ENCODE peak calls at places on chromosome 12, in eight cellular contexts. One of them, this sample, is unnamed.

GRCh38 chr12:21111733-21112132 is 19.3 kb upstream of the SLCO1B1 start:
- DNase-seq in sigmoid colon: no peak
- DNase-seq in iPS-NIHi11: no peak
- DNase-seq in activated CD4-positive, CD25-positive, alpha-beta regulatory T cell: no peak
- DNase-seq in activated naive CD4-positive, alpha-beta T cell: no peak
- DNase-seq in lung microvascular endothelial cell: no peak
- DNase-seq in PC-3: no peak
- DNase-seq in heart right ventricle: no peak
- DNase-seq in this sample: no peak

GRCh38 chr12:8609061-8609570 is 3.5 kb downstream of the AICDA start:
- DNase-seq in sigmoid colon: no peak
- DNase-seq in iPS-NIHi11: peak; percentile 66
- DNase-seq in activated CD4-positive, CD25-positive, alpha-beta regulatory T cell: no peak
- DNase-seq in activated naive CD4-positive, alpha-beta T cell: no peak
- DNase-seq in lung microvascular endothelial cell: peak; percentile 61
- DNase-seq in PC-3: peak; percentile 44
- DNase-seq in heart right ventricle: no peak
- DNase-seq in this sample: no peak

GRCh38 chr12:14479004-14479403 is 88.7 kb downstream of the PLBD1 start:
- DNase-seq in sigmoid colon: no peak
- DNase-seq in iPS-NIHi11: no peak
- DNase-seq in activated CD4-positive, CD25-positive, alpha-beta regulatory T cell: no peak
- DNase-seq in activated naive CD4-positive, alpha-beta T cell: no peak
- DNase-seq in lung microvascular endothelial cell: no peak
- DNase-seq in PC-3: no peak
- DNase-seq in heart right ventricle: no peak
- DNase-seq in this sample: no peak

GRCh38 chr12:29660847-29661246 is 122.9 kb downstream of the TMTC1 start:
- DNase-seq in sigmoid colon: no peak
- DNase-seq in iPS-NIHi11: no peak
- DNase-seq in activated CD4-positive, CD25-positive, alpha-beta regulatory T cell: no peak
- DNase-seq in activated naive CD4-positive, alpha-beta T cell: no peak
- DNase-seq in lung microvascular endothelial cell: no peak
- DNase-seq in PC-3: no peak
- DNase-seq in heart right ventricle: no peak
- DNase-seq in this sample: no peak

GRCh38 chr12:4734625-4735196 is 14.5 kb downstream of the GALNT8 start:
- DNase-seq in sigmoid colon: no peak
- DNase-seq in iPS-NIHi11: no peak
- DNase-seq in activated CD4-positive, CD25-positive, alpha-beta regulatory T cell: no peak
- DNase-seq in activated naive CD4-positive, alpha-beta T cell: no peak
- DNase-seq in lung microvascular endothelial cell: no peak
- DNase-seq in PC-3: no peak
- DNase-seq in heart right ventricle: no peak
- DNase-seq in this sample: no peak

GRCh38 chr12:50718760-50719159 is 45.1 kb upstream of the ATF1 start:
- DNase-seq in sigmoid colon: no peak
- DNase-seq in iPS-NIHi11: no peak
- DNase-seq in activated CD4-positive, CD25-positive, alpha-beta regulatory T cell: no peak
- DNase-seq in activated naive CD4-positive, alpha-beta T cell: no peak
- DNase-seq in lung microvascular endothelial cell: no peak
- DNase-seq in PC-3: no peak
- DNase-seq in heart right ventricle: peak; percentile 20
- DNase-seq in this sample: no peak

GRCh38 chr12:122495258-122495657 is 5.5 kb downstream of the ZCCHC8 start:
- DNase-seq in sigmoid colon: no peak
- DNase-seq in iPS-NIHi11: no peak
- DNase-seq in activated CD4-positive, CD25-positive, alpha-beta regulatory T cell: no peak
- DNase-seq in activated naive CD4-positive, alpha-beta T cell: no peak
- DNase-seq in lung microvascular endothelial cell: no peak
- DNase-seq in PC-3: no peak
- DNase-seq in heart right ventricle: no peak
- DNase-seq in this sample: no peak

GRCh38 chr12:109951751-109952150 is 44.4 kb downstream of the GIT2 start:
- DNase-seq in sigmoid colon: peak; percentile 75
- DNase-seq in iPS-NIHi11: peak; percentile 42
- DNase-seq in activated CD4-positive, CD25-positive, alpha-beta regulatory T cell: no peak
- DNase-seq in activated naive CD4-positive, alpha-beta T cell: no peak
- DNase-seq in lung microvascular endothelial cell: peak; percentile 76
- DNase-seq in PC-3: peak; percentile 84
- DNase-seq in heart right ventricle: peak; percentile 29
- DNase-seq in this sample: no peak

GRCh38 chr12:85679296-85679695 is 156.9 kb downstream of the RASSF9 start:
- DNase-seq in sigmoid colon: no peak
- DNase-seq in iPS-NIHi11: no peak
- DNase-seq in activated CD4-positive, CD25-positive, alpha-beta regulatory T cell: no peak
- DNase-seq in activated naive CD4-positive, alpha-beta T cell: no peak
- DNase-seq in lung microvascular endothelial cell: no peak
- DNase-seq in PC-3: no peak
- DNase-seq in heart right ventricle: no peak
- DNase-seq in this sample: no peak

GRCh38 chr12:2673966-2674810 is 120.6 kb upstream of the FKBP4 start:
- DNase-seq in sigmoid colon: peak; percentile 52
- DNase-seq in iPS-NIHi11: peak; percentile 67
- DNase-seq in activated CD4-positive, CD25-positive, alpha-beta regulatory T cell: no peak
- DNase-seq in activated naive CD4-positive, alpha-beta T cell: no peak
- DNase-seq in lung microvascular endothelial cell: no peak
- DNase-seq in PC-3: no peak
- DNase-seq in heart right ventricle: no peak
- DNase-seq in this sample: no peak

GRCh38 chr12:49777800-49778748 is 36.7 kb downstream of the TMBIM6 start:
- DNase-seq in sigmoid colon: no peak
- DNase-seq in iPS-NIHi11: peak; percentile 88
- DNase-seq in activated CD4-positive, CD25-positive, alpha-beta regulatory T cell: peak; percentile 61
- DNase-seq in activated naive CD4-positive, alpha-beta T cell: peak; percentile 66
- DNase-seq in lung microvascular endothelial cell: peak; percentile 53
- DNase-seq in PC-3: peak; percentile 69
- DNase-seq in heart right ventricle: no peak
- DNase-seq in this sample: peak; percentile 63

GRCh38 chr12:48788852-48789775 is at the start of gene ADCY6:
- DNase-seq in sigmoid colon: peak; percentile 91
- DNase-seq in iPS-NIHi11: peak; percentile 94
- DNase-seq in activated CD4-positive, CD25-positive, alpha-beta regulatory T cell: no peak
- DNase-seq in activated naive CD4-positive, alpha-beta T cell: no peak
- DNase-seq in lung microvascular endothelial cell: peak; percentile 86
- DNase-seq in PC-3: peak; percentile 72
- DNase-seq in heart right ventricle: peak; percentile 89
- DNase-seq in this sample: no peak

GRCh38 chr12:75634244-75635222 is 123.1 kb upstream of the KRR1 start:
- DNase-seq in sigmoid colon: no peak
- DNase-seq in iPS-NIHi11: no peak
- DNase-seq in activated CD4-positive, CD25-positive, alpha-beta regulatory T cell: no peak
- DNase-seq in activated naive CD4-positive, alpha-beta T cell: no peak
- DNase-seq in lung microvascular endothelial cell: peak; percentile 86
- DNase-seq in PC-3: no peak
- DNase-seq in heart right ventricle: no peak
- DNase-seq in this sample: no peak

GRCh38 chr12:131773582-131774221 is 54.5 kb upstream of the MMP17 start:
- DNase-seq in sigmoid colon: no peak
- DNase-seq in iPS-NIHi11: peak; percentile 49
- DNase-seq in activated CD4-positive, CD25-positive, alpha-beta regulatory T cell: no peak
- DNase-seq in activated naive CD4-positive, alpha-beta T cell: no peak
- DNase-seq in lung microvascular endothelial cell: peak; percentile 38
- DNase-seq in PC-3: no peak
- DNase-seq in heart right ventricle: no peak
- DNase-seq in this sample: peak; percentile 49

GRCh38 chr12:46671102-46671501 is 154.7 kb downstream of the SLC38A4 start:
- DNase-seq in sigmoid colon: no peak
- DNase-seq in iPS-NIHi11: no peak
- DNase-seq in activated CD4-positive, CD25-positive, alpha-beta regulatory T cell: no peak
- DNase-seq in activated naive CD4-positive, alpha-beta T cell: no peak
- DNase-seq in lung microvascular endothelial cell: no peak
- DNase-seq in PC-3: no peak
- DNase-seq in heart right ventricle: no peak
- DNase-seq in this sample: no peak

GRCh38 chr12:104249898-104250297 is 34.3 kb downstream of the TXNRD1 start:
- DNase-seq in sigmoid colon: no peak
- DNase-seq in iPS-NIHi11: no peak
- DNase-seq in activated CD4-positive, CD25-positive, alpha-beta regulatory T cell: no peak
- DNase-seq in activated naive CD4-positive, alpha-beta T cell: no peak
- DNase-seq in lung microvascular endothelial cell: no peak
- DNase-seq in PC-3: no peak
- DNase-seq in heart right ventricle: no peak
- DNase-seq in this sample: no peak

GRCh38 chr12:107200394-107200793 is 107.0 kb upstream of the CRY1 start:
- DNase-seq in sigmoid colon: no peak
- DNase-seq in iPS-NIHi11: no peak
- DNase-seq in activated CD4-positive, CD25-positive, alpha-beta regulatory T cell: no peak
- DNase-seq in activated naive CD4-positive, alpha-beta T cell: no peak
- DNase-seq in lung microvascular endothelial cell: no peak
- DNase-seq in PC-3: peak; percentile 93
- DNase-seq in heart right ventricle: no peak
- DNase-seq in this sample: no peak

GRCh38 chr12:107917912-107918800 is 143.7 kb downstream of the ASCL4 start:
- DNase-seq in sigmoid colon: no peak
- DNase-seq in iPS-NIHi11: peak; percentile 64
- DNase-seq in activated CD4-positive, CD25-positive, alpha-beta regulatory T cell: no peak
- DNase-seq in activated naive CD4-positive, alpha-beta T cell: no peak
- DNase-seq in lung microvascular endothelial cell: peak; percentile 29
- DNase-seq in PC-3: peak; percentile 67
- DNase-seq in heart right ventricle: no peak
- DNase-seq in this sample: no peak

This sample was measured in activated B cell treated with CpG ODN at 0.5 μM for 24 hours.